ENCODE peak calls at places on chromosomes 6 and 20, in nine cellular contexts. One of them, this sample, is unnamed.

GRCh38 chr20:19809487-19809886 is 51.4 kb downstream of the RIN2 start:
- DNase-seq in left ventricle myocardium inferior: no peak
- DNase-seq in Peyer's patch: peak
- DNase-seq in heart left ventricle: no peak
- DNase-seq in astrocyte: no peak
- DNase-seq in brain microvascular endothelial cell: no peak
- DNase-seq in PC-3: no peak
- DNase-seq in sigmoid colon: peak
- DNase-seq in osteocyte: no peak
- DNase-seq in this sample: no peak

GRCh38 chr20:34921436-34921835 is 34.2 kb downstream of the GSS start:
- DNase-seq in heart left ventricle: no peak
- DNase-seq in left ventricle myocardium inferior: no peak
- DNase-seq in osteocyte: no peak
- DNase-seq in brain microvascular endothelial cell: no peak
- DNase-seq in Peyer's patch: no peak
- DNase-seq in PC-3: peak
- DNase-seq in sigmoid colon: no peak
- DNase-seq in astrocyte: no peak
- DNase-seq in this sample: no peak

GRCh38 chr6:74519172-74519571 is 686.7 kb downstream of the COL12A1 start:
- DNase-seq in Peyer's patch: no peak
- DNase-seq in sigmoid colon: no peak
- DNase-seq in left ventricle myocardium inferior: no peak
- DNase-seq in astrocyte: peak
- DNase-seq in brain microvascular endothelial cell: peak
- DNase-seq in osteocyte: no peak
- DNase-seq in heart left ventricle: no peak
- DNase-seq in PC-3: peak
- DNase-seq in this sample: peak

GRCh38 chr6:157493173-157493572 is 112.2 kb downstream of the ZDHHC14 start:
- DNase-seq in osteocyte: peak
- DNase-seq in heart left ventricle: no peak
- DNase-seq in brain microvascular endothelial cell: no peak
- DNase-seq in left ventricle myocardium inferior: no peak
- DNase-seq in sigmoid colon: no peak
- DNase-seq in astrocyte: no peak
- DNase-seq in Peyer's patch: no peak
- DNase-seq in PC-3: no peak
- DNase-seq in this sample: no peak

GRCh38 chr6:45514454-45514853 is 136.7 kb upstream of the SUPT3H start:
- DNase-seq in brain microvascular endothelial cell: peak
- DNase-seq in left ventricle myocardium inferior: no peak
- DNase-seq in sigmoid colon: no peak
- DNase-seq in PC-3: peak
- DNase-seq in osteocyte: no peak
- DNase-seq in heart left ventricle: no peak
- DNase-seq in Peyer's patch: no peak
- DNase-seq in astrocyte: no peak
- DNase-seq in this sample: no peak

GRCh38 chr6:43952746-43953145 is 174.5 kb downstream of the MRPL14 start:
- DNase-seq in astrocyte: no peak
- DNase-seq in brain microvascular endothelial cell: no peak
- DNase-seq in osteocyte: peak
- DNase-seq in Peyer's patch: no peak
- DNase-seq in left ventricle myocardium inferior: no peak
- DNase-seq in PC-3: no peak
- DNase-seq in heart left ventricle: no peak
- DNase-seq in sigmoid colon: no peak
- DNase-seq in this sample: no peak

GRCh38 chr20:62335532-62335931 is 31.6 kb downstream of the LAMA5 start:
- DNase-seq in PC-3: no peak
- DNase-seq in left ventricle myocardium inferior: no peak
- DNase-seq in sigmoid colon: no peak
- DNase-seq in astrocyte: no peak
- DNase-seq in brain microvascular endothelial cell: no peak
- DNase-seq in osteocyte: no peak
- DNase-seq in Peyer's patch: no peak
- DNase-seq in heart left ventricle: no peak
- DNase-seq in this sample: no peak

GRCh38 chr6:148166339-148166949 is 176.2 kb upstream of the SASH1 start:
- DNase-seq in heart left ventricle: no peak
- DNase-seq in astrocyte: peak
- DNase-seq in PC-3: peak
- DNase-seq in left ventricle myocardium inferior: no peak
- DNase-seq in Peyer's patch: no peak
- DNase-seq in osteocyte: no peak
- DNase-seq in brain microvascular endothelial cell: peak
- DNase-seq in sigmoid colon: no peak
- DNase-seq in this sample: peak

GRCh38 chr20:20624914-20625313 is 87.5 kb downstream of the RALGAPA2 start:
- DNase-seq in sigmoid colon: no peak
- DNase-seq in PC-3: no peak
- DNase-seq in astrocyte: no peak
- DNase-seq in brain microvascular endothelial cell: no peak
- DNase-seq in heart left ventricle: no peak
- DNase-seq in left ventricle myocardium inferior: no peak
- DNase-seq in osteocyte: no peak
- DNase-seq in Peyer's patch: no peak
- DNase-seq in this sample: no peak

GRCh38 chr6:151961809-151962208 is 154.3 kb downstream of the ESR1 start:
- DNase-seq in Peyer's patch: no peak
- DNase-seq in PC-3: peak
- DNase-seq in astrocyte: no peak
- DNase-seq in heart left ventricle: no peak
- DNase-seq in sigmoid colon: no peak
- DNase-seq in brain microvascular endothelial cell: no peak
- DNase-seq in osteocyte: no peak
- DNase-seq in left ventricle myocardium inferior: no peak
- DNase-seq in this sample: no peak

GRCh38 chr20:47724398-47724797 is 60.9 kb downstream of the SULF2 start:
- DNase-seq in astrocyte: no peak
- DNase-seq in brain microvascular endothelial cell: no peak
- DNase-seq in sigmoid colon: no peak
- DNase-seq in PC-3: peak
- DNase-seq in osteocyte: no peak
- DNase-seq in heart left ventricle: no peak
- DNase-seq in Peyer's patch: no peak
- DNase-seq in left ventricle myocardium inferior: no peak
- DNase-seq in this sample: no peak

GRCh38 chr6:32167154-32167760 is 2.9 kb downstream of the EGFL8 start:
- DNase-seq in brain microvascular endothelial cell: no peak
- DNase-seq in heart left ventricle: no peak
- DNase-seq in astrocyte: no peak
- DNase-seq in left ventricle myocardium inferior: no peak
- DNase-seq in Peyer's patch: no peak
- DNase-seq in PC-3: no peak
- DNase-seq in sigmoid colon: no peak
- DNase-seq in osteocyte: no peak
- DNase-seq in this sample: no peak

GRCh38 chr20:24633026-24633425 is 163.6 kb downstream of the SYNDIG1 start:
- DNase-seq in PC-3: no peak
- DNase-seq in left ventricle myocardium inferior: no peak
- DNase-seq in brain microvascular endothelial cell: no peak
- DNase-seq in astrocyte: peak
- DNase-seq in sigmoid colon: no peak
- DNase-seq in osteocyte: no peak
- DNase-seq in heart left ventricle: peak
- DNase-seq in Peyer's patch: no peak
- DNase-seq in this sample: no peak

GRCh38 chr6:21947751-21948386 is 349.0 kb downstream of the PRL start:
- DNase-seq in Peyer's patch: no peak
- DNase-seq in osteocyte: no peak
- DNase-seq in sigmoid colon: no peak
- DNase-seq in brain microvascular endothelial cell: no peak
- DNase-seq in astrocyte: peak
- DNase-seq in left ventricle myocardium inferior: no peak
- DNase-seq in PC-3: peak
- DNase-seq in heart left ventricle: no peak
- DNase-seq in this sample: peak

GRCh38 chr6:137989696-137990095 is 117.5 kb downstream of the PERP start:
- DNase-seq in heart left ventricle: no peak
- DNase-seq in brain microvascular endothelial cell: no peak
- DNase-seq in osteocyte: no peak
- DNase-seq in PC-3: no peak
- DNase-seq in sigmoid colon: no peak
- DNase-seq in Peyer's patch: no peak
- DNase-seq in astrocyte: peak
- DNase-seq in left ventricle myocardium inferior: no peak
- DNase-seq in this sample: peak

GRCh38 chr20:56467969-56468316 is 484 bp upstream of the RTF2 start:
- DNase-seq in Peyer's patch: no peak
- DNase-seq in astrocyte: no peak
- DNase-seq in left ventricle myocardium inferior: no peak
- DNase-seq in sigmoid colon: no peak
- DNase-seq in brain microvascular endothelial cell: no peak
- DNase-seq in PC-3: no peak
- DNase-seq in osteocyte: no peak
- DNase-seq in heart left ventricle: no peak
- DNase-seq in this sample: no peak

GRCh38 chr6:56243518-56244070 is 3.8 kb downstream of the COL21A1 start:
- DNase-seq in astrocyte: no peak
- DNase-seq in Peyer's patch: no peak
- DNase-seq in sigmoid colon: no peak
- DNase-seq in heart left ventricle: no peak
- DNase-seq in PC-3: no peak
- DNase-seq in left ventricle myocardium inferior: no peak
- DNase-seq in brain microvascular endothelial cell: no peak
- DNase-seq in osteocyte: no peak
- DNase-seq in this sample: no peak

GRCh38 chr20:1266167-1266973 is at the start of gene SNPH:
- DNase-seq in heart left ventricle: peak
- DNase-seq in brain microvascular endothelial cell: peak
- DNase-seq in sigmoid colon: peak
- DNase-seq in osteocyte: no peak
- DNase-seq in Peyer's patch: peak
- DNase-seq in astrocyte: peak
- DNase-seq in left ventricle myocardium inferior: peak
- DNase-seq in PC-3: peak
- DNase-seq in this sample: peak

GRCh38 chr6:5401845-5402738 is 140.8 kb downstream of the FARS2 start:
- DNase-seq in heart left ventricle: no peak
- DNase-seq in Peyer's patch: no peak
- DNase-seq in osteocyte: no peak
- DNase-seq in astrocyte: no peak
- DNase-seq in sigmoid colon: no peak
- DNase-seq in PC-3: peak
- DNase-seq in brain microvascular endothelial cell: peak
- DNase-seq in left ventricle myocardium inferior: no peak
- DNase-seq in this sample: peak
- TF ChIP-seq CTCF in heart left ventricle: peak
- TF ChIP-seq CTCF in Peyer's patch: peak
- TF ChIP-seq CTCF in osteocyte: peak
- TF ChIP-seq CTCF in astrocyte: peak
- TF ChIP-seq CTCF in sigmoid colon: peak
- TF ChIP-seq CTCF in PC-3: peak
- TF ChIP-seq CTCF in brain microvascular endothelial cell: peak
- TF ChIP-seq CTCF in left ventricle myocardium inferior: peak
- TF ChIP-seq CTCF in this sample: peak

GRCh38 chr20:38115205-38115604 is 49.9 kb downstream of the TGM2 start:
- DNase-seq in osteocyte: no peak
- DNase-seq in left ventricle myocardium inferior: no peak
- DNase-seq in astrocyte: no peak
- DNase-seq in Peyer's patch: peak
- DNase-seq in PC-3: no peak
- DNase-seq in heart left ventricle: no peak
- DNase-seq in sigmoid colon: no peak
- DNase-seq in brain microvascular endothelial cell: no peak
- DNase-seq in this sample: no peak
- TF ChIP-seq CTCF in osteocyte: peak
- TF ChIP-seq CTCF in left ventricle myocardium inferior: peak
- TF ChIP-seq CTCF in astrocyte: no peak
- TF ChIP-seq CTCF in Peyer's patch: no peak
- TF ChIP-seq CTCF in PC-3: peak
- TF ChIP-seq CTCF in heart left ventricle: no peak
- TF ChIP-seq CTCF in sigmoid colon: no peak
- TF ChIP-seq CTCF in brain microvascular endothelial cell: peak
- TF ChIP-seq CTCF in this sample: no peak

DNA sequence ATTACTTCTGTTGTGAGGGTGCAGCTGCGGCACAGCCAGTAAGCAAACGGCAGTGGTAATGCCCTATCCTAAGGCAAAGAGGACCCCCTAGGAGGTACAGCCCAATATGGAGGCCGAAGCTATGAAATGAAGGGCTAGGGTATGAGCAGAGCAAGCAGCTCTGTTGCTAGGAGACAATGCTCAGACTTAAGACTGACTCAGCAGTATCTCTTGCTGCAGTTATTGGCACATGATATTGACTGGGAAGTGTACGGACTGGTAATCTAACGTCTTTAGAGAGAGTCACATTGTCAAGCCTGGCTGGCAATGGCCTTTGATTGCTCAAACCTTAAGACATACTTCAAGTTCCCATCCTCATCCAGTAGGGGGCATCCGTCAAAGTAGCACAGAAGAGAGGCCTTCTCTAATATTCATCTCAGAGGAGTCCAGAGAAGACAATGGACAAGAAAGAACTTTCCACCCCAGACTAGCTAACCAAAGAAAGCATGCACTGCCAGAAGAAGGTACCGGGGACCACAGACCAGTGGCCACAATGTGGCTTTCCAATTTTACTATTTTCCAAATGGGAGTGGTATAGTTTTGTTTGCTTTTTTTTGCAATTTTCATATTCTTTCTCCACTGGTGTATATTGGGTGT is 37.0 kb downstream of the LRFN2 start:
- DNase-seq in osteocyte: no peak
- DNase-seq in astrocyte: peak
- DNase-seq in Peyer's patch: peak
- DNase-seq in sigmoid colon: no peak
- DNase-seq in left ventricle myocardium inferior: no peak
- DNase-seq in PC-3: peak
- DNase-seq in brain microvascular endothelial cell: peak
- DNase-seq in heart left ventricle: no peak
- DNase-seq in this sample: peak
- TF ChIP-seq CTCF in osteocyte: peak
- TF ChIP-seq CTCF in astrocyte: peak
- TF ChIP-seq CTCF in Peyer's patch: peak
- TF ChIP-seq CTCF in sigmoid colon: no peak
- TF ChIP-seq CTCF in left ventricle myocardium inferior: peak
- TF ChIP-seq CTCF in PC-3: peak
- TF ChIP-seq CTCF in brain microvascular endothelial cell: peak
- TF ChIP-seq CTCF in heart left ventricle: peak
- TF ChIP-seq CTCF in this sample: peak

DNA sequence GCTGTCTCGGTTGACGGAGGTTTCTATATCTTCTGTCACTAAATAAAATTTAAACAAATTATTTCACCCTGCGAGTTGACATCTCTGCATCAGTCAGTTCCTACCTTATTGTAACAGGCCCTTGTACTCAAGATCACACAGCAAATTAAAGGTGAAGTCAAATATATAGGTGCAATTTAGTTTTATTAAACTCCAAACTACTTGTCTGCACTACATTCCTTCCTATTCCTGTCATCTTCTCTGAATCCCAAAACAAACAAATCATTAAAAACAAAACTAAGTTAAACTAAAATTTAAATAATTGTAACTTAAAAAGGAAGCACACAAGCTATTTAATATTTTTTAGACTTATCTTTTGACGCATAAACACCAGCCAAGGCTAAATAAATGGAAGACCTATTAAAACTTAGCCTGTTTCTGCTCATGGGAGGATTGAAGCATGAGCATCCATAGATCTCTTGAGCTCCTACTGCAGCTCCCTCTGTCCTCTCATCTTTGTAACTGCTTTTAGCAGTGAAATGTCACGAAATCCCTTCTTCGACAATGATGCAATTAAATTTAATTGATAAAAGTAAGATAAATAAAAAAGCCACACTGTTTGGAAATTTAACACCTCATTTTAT is 1152.3 kb upstream of the GJE1 start:
- DNase-seq in PC-3: no peak
- DNase-seq in heart left ventricle: no peak
- DNase-seq in Peyer's patch: no peak
- DNase-seq in sigmoid colon: no peak
- DNase-seq in astrocyte: peak
- DNase-seq in brain microvascular endothelial cell: peak
- DNase-seq in left ventricle myocardium inferior: no peak
- DNase-seq in osteocyte: no peak
- DNase-seq in this sample: peak
- TF ChIP-seq CTCF in PC-3: no peak
- TF ChIP-seq CTCF in heart left ventricle: no peak
- TF ChIP-seq CTCF in Peyer's patch: no peak
- TF ChIP-seq CTCF in sigmoid colon: no peak
- TF ChIP-seq CTCF in astrocyte: no peak
- TF ChIP-seq CTCF in brain microvascular endothelial cell: peak
- TF ChIP-seq CTCF in left ventricle myocardium inferior: no peak
- TF ChIP-seq CTCF in osteocyte: peak
- TF ChIP-seq CTCF in this sample: peak